ENCODE peak calls at places on chromosomes 12 and 14, in eight cellular contexts. V is Caco-2; J is K562; S is cardiac muscle cell; Z is dorsolateral prefrontal cortex; N is glutamatergic neuron; P is body of pancreas; X is CD8-positive, alpha-beta T cell. D is an unnamed sample.

GRCh38 chr14:93952829-93953228 is 23.5 kb downstream of the ASB2 start:
- DNase-seq in V (no peak), J (no peak), S (no peak), Z (no peak), N (no peak), P (no peak), X (no peak), D (no peak)

GRCh38 chr12:66647034-66647691 is 31.7 kb downstream of the GRIP1 start:
- DNase-seq in V (no peak), J (no peak), S (peak), Z (no peak), N (no peak), P (no peak), X (no peak), D (peak)

GRCh38 chr12:45369065-45369464 is 153.2 kb downstream of the ANO6 start:
- DNase-seq in V (no peak), J (no peak), S (peak), Z (no peak), N (no peak), P (no peak), X (no peak), D (peak)

GRCh38 chr12:115213538-115213961 is 529.6 kb upstream of the TBX3 start:
- DNase-seq in V (no peak), J (no peak), S (no peak), Z (peak), N (peak), P (no peak), X (no peak), D (no peak)

GRCh38 chr12:28535216-28535615 is 345.0 kb downstream of the CCDC91 start:
- DNase-seq in V (no peak), J (no peak), S (peak), Z (no peak), N (no peak), P (no peak), X (no peak), D (no peak)

GRCh38 chr12:1503281-1503711 is 91.1 kb downstream of the FBXL14 start:
- DNase-seq in V (no peak), J (no peak), S (no peak), Z (no peak), N (no peak), P (no peak), X (no peak), D (no peak)

GRCh38 chr12:94057262-94058151 is 90.9 kb upstream of the PLXNC1 start:
- DNase-seq in V (peak), J (no peak), S (peak), Z (no peak), N (no peak), P (no peak), X (no peak), D (no peak)

GRCh38 chr12:109937371-109937770 is 37.3 kb downstream of the TCHP start:
- DNase-seq in V (no peak), J (no peak), S (no peak), Z (no peak), N (no peak), P (no peak), X (no peak), D (no peak)

GRCh38 chr12:30756074-30756473 is 1.3 kb upstream of the CAPRIN2 start:
- DNase-seq in V (no peak), J (no peak), S (no peak), Z (no peak), N (peak), P (no peak), X (no peak), D (peak)

GRCh38 chr14:94598816-94599655 is 13.2 kb upstream of the SERPINA3 start:
- DNase-seq in V (peak), J (no peak), S (peak), Z (peak), N (no peak), P (peak), X (no peak), D (peak)

GRCh38 chr14:86654558-86655184 is 1124.7 kb downstream of the FLRT2 start:
- DNase-seq in V (peak), J (peak), S (peak), Z (no peak), N (peak), P (peak), X (no peak), D (peak)
- TF ChIP-seq CTCF in V (peak), J (no peak), S (peak), Z (no peak), N (peak), P (peak), X (no peak), D (peak)

GRCh38 chr14:42911642-42912041 is 1305.0 kb downstream of the LRFN5 start:
- DNase-seq in V (no peak), J (no peak), S (no peak), Z (no peak), N (no peak), P (no peak), X (no peak), D (no peak)
- TF ChIP-seq CTCF in V (no peak), J (no peak), S (no peak), Z (no peak), N (no peak), P (no peak), X (no peak), D (no peak)

DNA sequence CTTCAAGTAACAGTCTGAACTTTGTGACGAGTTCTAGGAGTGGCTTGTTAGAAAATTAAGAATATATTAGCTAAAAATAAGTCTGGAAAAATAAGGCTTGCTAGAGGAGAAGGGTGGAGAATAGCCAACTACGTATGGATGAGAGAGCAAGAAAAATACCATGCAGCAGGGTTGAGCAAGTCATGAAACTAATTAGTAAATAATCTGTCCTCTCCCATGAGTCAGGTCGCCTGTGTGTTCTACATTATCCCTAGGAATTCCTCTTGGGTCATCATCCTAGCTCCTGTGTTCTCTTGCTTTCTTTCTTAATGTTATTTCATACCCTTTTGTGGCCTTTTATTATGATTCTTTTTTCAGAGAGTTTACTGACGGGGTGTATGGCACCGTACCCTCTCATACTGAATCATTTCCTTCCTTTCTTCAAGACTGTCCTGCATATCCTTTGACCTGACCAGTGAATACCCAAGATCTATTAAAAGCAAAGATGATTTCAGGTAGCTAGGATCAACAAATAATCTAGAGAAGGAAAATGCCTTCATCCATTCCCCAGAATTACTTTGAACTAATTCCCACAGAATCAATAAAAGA is 177.2 kb upstream of the NPAS3 start:
- DNase-seq in V (no peak), J (no peak), S (peak), Z (no peak), N (no peak), P (no peak), X (no peak), D (no peak)
- TF ChIP-seq CTCF in V (no peak), J (no peak), S (no peak), Z (no peak), N (no peak), P (no peak), X (no peak), D (no peak)

GRCh38 chr12:6730169-6730568 is 6.3 kb downstream of the COPS7A start:
- DNase-seq in V (no peak), J (no peak), S (no peak), Z (no peak), N (no peak), P (no peak), X (no peak), D (no peak)
- TF ChIP-seq CTCF in V (no peak), J (no peak), S (no peak), Z (no peak), N (no peak), P (no peak), X (no peak), D (no peak)

GRCh38 chr14:89391123-89391522 is 25.9 kb downstream of the FOXN3 start:
- DNase-seq in V (no peak), J (no peak), S (no peak), Z (no peak), N (no peak), P (no peak), X (no peak), D (no peak)

GRCh38 chr14:89386214-89386886 is 30.7 kb downstream of the FOXN3 start:
- DNase-seq in V (no peak), J (no peak), S (no peak), Z (no peak), N (peak), P (no peak), X (no peak), D (no peak)

GRCh38 chr14:89391556-89391955 is 25.5 kb downstream of the FOXN3 start:
- DNase-seq in V (no peak), J (no peak), S (no peak), Z (no peak), N (no peak), P (no peak), X (no peak), D (no peak)

GRCh38 chr14:89387922-89388685 is 28.9 kb downstream of the FOXN3 start:
- DNase-seq in V (no peak), J (no peak), S (no peak), Z (no peak), N (no peak), P (no peak), X (no peak), D (no peak)

DNA sequence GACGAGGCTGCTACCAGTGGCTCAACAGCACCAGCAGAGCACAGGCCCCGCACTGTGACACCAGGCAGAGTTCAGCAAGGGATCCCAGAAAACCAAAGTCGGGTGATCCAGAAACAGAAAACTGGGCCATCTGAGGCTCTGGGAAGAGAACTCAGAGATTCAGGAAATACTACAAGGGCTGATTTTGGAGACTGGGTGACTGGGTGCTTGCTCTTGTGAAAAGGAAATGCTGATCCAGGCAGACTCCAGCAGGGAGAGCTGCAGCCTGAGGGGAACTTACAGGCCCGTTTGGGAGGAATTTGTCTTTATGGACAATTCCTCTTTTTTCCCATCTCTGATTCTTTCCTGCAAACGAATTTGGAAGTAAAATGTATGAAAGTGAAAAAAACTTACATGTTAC is 28.2 kb downstream of the FOXN3 start:
- DNase-seq in V (no peak), J (no peak), S (peak), Z (no peak), N (no peak), P (no peak), X (no peak), D (no peak)
- TF ChIP-seq CTCF in V (no peak), J (no peak), S (peak), Z (no peak), N (no peak), P (no peak), X (no peak), D (no peak)

DNA sequence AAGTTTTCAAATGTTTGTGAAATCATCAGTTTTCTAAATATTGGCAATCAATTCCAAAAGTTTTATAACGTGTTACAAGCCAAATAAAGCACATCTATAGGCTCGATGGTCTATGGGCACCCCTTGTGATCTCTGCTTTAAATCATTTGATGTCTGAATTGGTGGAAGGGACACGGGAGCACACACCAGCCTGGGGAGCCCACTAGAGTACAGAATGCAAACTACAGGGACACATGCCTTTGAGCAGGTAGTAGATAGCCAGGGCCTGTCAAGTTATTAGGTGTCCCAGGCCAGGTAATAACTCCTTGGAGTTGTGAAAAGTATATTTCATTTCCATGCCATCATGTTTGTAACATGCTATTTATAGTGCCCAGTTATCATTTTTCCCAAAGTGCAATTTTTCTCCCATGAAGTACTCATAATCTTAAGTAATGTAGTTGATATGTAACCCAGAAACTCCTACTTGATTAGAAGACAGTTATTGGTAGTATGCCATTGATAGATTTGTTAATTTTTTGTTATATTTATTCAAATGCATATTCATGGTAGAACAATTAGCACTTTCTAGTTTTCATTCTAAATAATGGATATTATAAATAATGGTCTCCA is 97.0 kb upstream of the FGD4 start:
- DNase-seq in V (no peak), J (peak), S (peak), Z (no peak), N (no peak), P (peak), X (no peak), D (peak)
- TF ChIP-seq CTCF in V (no peak), J (peak), S (peak), Z (no peak), N (peak), P (peak), X (peak), D (no peak)

GRCh38 chr12:15268927-15269552 is 47.8 kb upstream of the RERG start:
- DNase-seq in V (peak), J (peak), S (peak), Z (no peak), N (no peak), P (peak), X (no peak), D (peak)
- TF ChIP-seq CTCF in V (peak), J (peak), S (peak), Z (peak), N (peak), P (peak), X (peak), D (peak)

GRCh38 chr12:72146495-72146894 is 125.7 kb upstream of the TRHDE start:
- DNase-seq in V (no peak), J (no peak), S (no peak), Z (no peak), N (peak), P (no peak), X (no peak), D (no peak)

GRCh38 chr12:72139411-72139810 is 132.8 kb upstream of the TRHDE start:
- DNase-seq in V (no peak), J (no peak), S (no peak), Z (no peak), N (no peak), P (no peak), X (no peak), D (no peak)

GRCh38 chr12:72144553-72144952 is 127.6 kb upstream of the TRHDE start:
- DNase-seq in V (no peak), J (no peak), S (no peak), Z (no peak), N (no peak), P (no peak), X (no peak), D (no peak)

GRCh38 chr12:72136792-72137191 is 135.4 kb upstream of the TRHDE start:
- DNase-seq in V (no peak), J (no peak), S (no peak), Z (no peak), N (no peak), P (no peak), X (no peak), D (no peak)

GRCh38 chr12:72141381-72141780 is 130.8 kb upstream of the TRHDE start:
- DNase-seq in V (no peak), J (peak), S (no peak), Z (no peak), N (no peak), P (no peak), X (no peak), D (no peak)
- TF ChIP-seq CTCF in V (peak), J (no peak), S (no peak), Z (no peak), N (peak), P (no peak), X (no peak), D (peak)

DNA sequence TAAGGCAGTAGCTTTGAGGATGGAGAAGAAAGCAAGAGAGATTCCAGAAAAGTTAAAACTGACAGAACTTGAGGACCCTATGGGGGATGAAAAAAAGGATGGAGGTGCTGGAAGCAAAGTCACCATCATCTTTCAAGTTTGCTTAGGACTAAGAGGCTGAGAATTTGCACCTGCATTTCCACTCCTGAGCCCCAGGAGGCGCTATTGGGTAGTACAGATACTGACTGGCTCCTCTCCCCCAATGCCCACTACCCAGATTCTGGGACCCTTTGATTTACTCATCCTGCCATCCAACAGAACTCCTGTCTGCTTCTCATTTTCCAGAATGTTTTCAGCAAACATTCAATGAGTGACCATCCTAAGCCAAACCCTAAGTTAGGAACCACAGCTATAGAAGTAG is 34.0 kb upstream of the CMKLR1 start:
- DNase-seq in V (no peak), J (peak), S (no peak), Z (no peak), N (no peak), P (no peak), X (no peak), D (no peak)
- TF ChIP-seq CTCF in V (peak), J (peak), S (peak), Z (no peak), N (peak), P (no peak), X (no peak), D (peak)

D was measured in Calu3.